ENCODE peak calls at places on chromosome 13, in five cellular contexts. One of them, this sample, is unnamed.

GRCh38 chr13:113220877-113221276 is 11.5 kb downstream of the CUL4A start:
- DNase-seq in A549: peak
- DNase-seq in thyroid gland: no peak
- DNase-seq in tibial nerve: no peak
- DNase-seq in tibial artery: no peak
- DNase-seq in this sample: peak

GRCh38 chr13:106205871-106206270 is 329.6 kb downstream of the EFNB2 start:
- DNase-seq in thyroid gland: no peak
- DNase-seq in tibial nerve: no peak
- DNase-seq in A549: no peak
- DNase-seq in tibial artery: no peak
- DNase-seq in this sample: no peak

GRCh38 chr13:65445340-65445739 is 1784.8 kb downstream of the PCDH9 start:
- DNase-seq in tibial artery: no peak
- DNase-seq in A549: no peak
- DNase-seq in thyroid gland: no peak
- DNase-seq in tibial nerve: no peak
- DNase-seq in this sample: no peak

GRCh38 chr13:42574435-42575311 is 721 bp downstream of the TNFSF11 start:
- DNase-seq in tibial nerve: no peak
- DNase-seq in A549: no peak
- DNase-seq in tibial artery: no peak
- DNase-seq in thyroid gland: no peak
- DNase-seq in this sample: no peak

GRCh38 chr13:28325022-28325421 is 169.9 kb downstream of the FLT1 start:
- DNase-seq in tibial artery: no peak
- DNase-seq in A549: no peak
- DNase-seq in tibial nerve: no peak
- DNase-seq in thyroid gland: no peak
- DNase-seq in this sample: peak

GRCh38 chr13:111034811-111035210 is 80.3 kb upstream of the ARHGEF7 start:
- DNase-seq in tibial artery: no peak
- DNase-seq in A549: no peak
- DNase-seq in tibial nerve: no peak
- DNase-seq in thyroid gland: no peak
- DNase-seq in this sample: peak

GRCh38 chr13:41917641-41918040 is 43.3 kb downstream of the VWA8 start:
- DNase-seq in tibial nerve: no peak
- DNase-seq in A549: no peak
- DNase-seq in thyroid gland: no peak
- DNase-seq in tibial artery: no peak
- DNase-seq in this sample: peak

GRCh38 chr13:76610819-76611415 is 275.3 kb downstream of the KCTD12 start:
- DNase-seq in tibial artery: no peak
- DNase-seq in tibial nerve: no peak
- DNase-seq in A549: no peak
- DNase-seq in thyroid gland: no peak
- DNase-seq in this sample: no peak

GRCh38 chr13:31409678-31410356 is 210.0 kb downstream of the B3GLCT start:
- DNase-seq in A549: no peak
- DNase-seq in thyroid gland: no peak
- DNase-seq in tibial artery: no peak
- DNase-seq in tibial nerve: no peak
- DNase-seq in this sample: peak

DNA sequence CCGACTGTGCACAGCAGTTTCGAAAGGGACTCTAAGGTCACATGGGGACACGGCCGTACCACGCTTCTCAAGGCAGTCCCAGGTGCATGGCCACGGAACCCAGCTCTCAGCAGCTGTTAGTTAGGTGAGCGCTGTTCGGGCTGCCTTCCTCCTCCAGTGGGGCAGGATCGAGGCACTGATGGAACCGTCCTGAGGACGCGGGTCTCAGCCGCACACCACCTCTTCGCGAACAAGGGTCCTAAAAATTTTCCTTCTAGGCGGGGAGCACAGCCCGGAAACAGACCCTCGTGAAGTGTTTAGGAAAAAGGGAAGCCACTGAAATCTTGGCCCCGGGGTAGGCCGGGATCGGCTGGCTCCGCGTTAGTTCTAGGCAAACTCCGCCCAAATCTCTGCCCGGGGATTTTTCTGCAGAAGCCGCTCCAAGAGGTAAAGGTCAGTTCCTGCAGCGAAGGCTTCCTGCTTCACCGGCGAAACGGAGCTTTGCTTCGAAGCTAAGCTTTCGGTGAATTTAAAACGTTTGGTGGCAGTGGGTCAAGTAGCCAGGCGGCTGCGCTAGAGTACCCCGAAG is 752 bp downstream of the GJB2 start:
- DNase-seq in tibial nerve: no peak
- DNase-seq in thyroid gland: peak
- DNase-seq in A549: peak
- DNase-seq in tibial artery: no peak
- DNase-seq in this sample: peak
- TF ChIP-seq CTCF in tibial nerve: no peak
- TF ChIP-seq CTCF in thyroid gland: no peak
- TF ChIP-seq CTCF in A549: no peak
- TF ChIP-seq CTCF in tibial artery: no peak
- TF ChIP-seq CTCF in this sample: no peak

GRCh38 chr13:39397221-39397620 is 205.8 kb downstream of the LHFPL6 start:
- DNase-seq in A549: no peak
- DNase-seq in tibial nerve: no peak
- DNase-seq in thyroid gland: no peak
- DNase-seq in tibial artery: no peak
- DNase-seq in this sample: no peak

GRCh38 chr13:39397866-39398265 is 205.1 kb downstream of the LHFPL6 start:
- DNase-seq in tibial nerve: no peak
- DNase-seq in thyroid gland: no peak
- DNase-seq in tibial artery: peak
- DNase-seq in A549: no peak
- DNase-seq in this sample: no peak

GRCh38 chr13:39394811-39395685 is 207.9 kb downstream of the LHFPL6 start:
- DNase-seq in A549: no peak
- DNase-seq in tibial nerve: no peak
- DNase-seq in thyroid gland: no peak
- DNase-seq in tibial artery: no peak
- DNase-seq in this sample: no peak
- H3K4me3 ChIP-seq in A549: no peak
- H3K4me3 ChIP-seq in tibial nerve: no peak
- H3K4me3 ChIP-seq in thyroid gland: no peak
- H3K4me3 ChIP-seq in tibial artery: peak
- H3K4me3 ChIP-seq in this sample: no peak

DNA sequence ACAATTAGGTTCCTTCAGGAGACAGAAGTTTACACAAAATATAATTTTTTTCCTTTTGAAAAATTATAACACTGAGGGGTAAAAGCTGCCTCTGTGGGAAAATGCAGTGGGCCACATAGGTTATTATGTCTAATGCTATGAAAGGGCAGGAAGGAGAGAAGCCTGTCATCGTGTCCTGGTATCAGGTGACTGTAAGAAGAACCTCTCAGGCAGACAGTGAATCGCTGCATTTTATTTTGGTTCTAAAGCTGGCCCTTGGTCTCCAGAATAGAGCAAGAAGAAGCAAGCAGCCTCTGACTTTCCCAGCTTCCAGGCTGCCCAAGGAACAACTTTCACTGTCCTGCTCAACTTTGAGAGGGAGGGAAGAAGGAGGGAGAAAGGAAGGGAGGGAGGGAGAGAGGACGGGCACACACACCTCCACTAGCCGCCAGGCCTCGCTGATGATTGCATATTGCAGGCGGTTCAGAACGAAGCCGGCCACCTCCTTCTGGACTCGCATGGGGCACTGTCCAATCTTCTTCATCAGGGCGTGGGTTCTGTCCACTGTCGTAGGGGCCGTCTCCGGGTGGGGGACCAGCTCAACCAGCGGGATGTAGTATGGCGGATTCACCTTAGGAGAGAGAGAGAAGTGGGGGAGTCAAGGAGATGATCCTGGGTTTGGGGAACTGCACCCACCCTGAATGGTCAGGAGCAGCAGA is 93.8 kb downstream of the CRYL1 start:
- DNase-seq in tibial artery: no peak
- DNase-seq in A549: no peak
- DNase-seq in thyroid gland: no peak
- DNase-seq in tibial nerve: no peak
- DNase-seq in this sample: no peak
- TF ChIP-seq CTCF in tibial artery: no peak
- TF ChIP-seq CTCF in A549: no peak
- TF ChIP-seq CTCF in thyroid gland: no peak
- TF ChIP-seq CTCF in tibial nerve: no peak
- TF ChIP-seq CTCF in this sample: no peak

GRCh38 chr13:29428992-29429315 is 166.5 kb downstream of the SLC7A1 start:
- DNase-seq in A549: no peak
- DNase-seq in tibial artery: no peak
- DNase-seq in tibial nerve: no peak
- DNase-seq in thyroid gland: no peak
- DNase-seq in this sample: no peak
- H3K4me3 ChIP-seq in A549: no peak
- H3K4me3 ChIP-seq in tibial artery: peak
- H3K4me3 ChIP-seq in tibial nerve: no peak
- H3K4me3 ChIP-seq in thyroid gland: no peak
- H3K4me3 ChIP-seq in this sample: no peak

GRCh38 chr13:22103046-22103445 is 432.2 kb downstream of the FGF9 start:
- DNase-seq in tibial nerve: no peak
- DNase-seq in thyroid gland: no peak
- DNase-seq in tibial artery: no peak
- DNase-seq in A549: no peak
- DNase-seq in this sample: no peak
- TF ChIP-seq CTCF in tibial nerve: no peak
- TF ChIP-seq CTCF in thyroid gland: no peak
- TF ChIP-seq CTCF in tibial artery: no peak
- TF ChIP-seq CTCF in A549: no peak
- TF ChIP-seq CTCF in this sample: no peak

GRCh38 chr13:36131931-36132297 is 732 bp upstream of the DCLK1 start:
- DNase-seq in A549: no peak
- DNase-seq in thyroid gland: peak
- DNase-seq in tibial artery: peak
- DNase-seq in tibial nerve: peak
- DNase-seq in this sample: peak
- H3K4me3 ChIP-seq in A549: no peak
- H3K4me3 ChIP-seq in thyroid gland: no peak
- H3K4me3 ChIP-seq in tibial artery: peak
- H3K4me3 ChIP-seq in tibial nerve: no peak
- H3K4me3 ChIP-seq in this sample: peak

This sample was measured in fibroblast of mammary gland.